ENCODE peak calls at places on chromosomes 16 and 17, in five cellular contexts. P, L, D, K and C are unnamed samples.

GRCh38 chr17:6350806-6351205 is 84.1 kb downstream of the AIPL1 start:
- DNase-seq in L (no peak), D (no peak), P (no peak), K (no peak), C (no peak)

GRCh38 chr16:2954228-2954627 is 9.8 kb upstream of the KREMEN2 start:
- DNase-seq in K (no peak), L (no peak), D (no peak), P (no peak), C (no peak)

GRCh38 chr17:40903129-40903847 is 18.2 kb upstream of the KRT20 start:
- DNase-seq in K (no peak), D (no peak), P (no peak), L (no peak), C (no peak)

GRCh38 chr17:11645426-11645825 is 47.2 kb downstream of the DNAH9 start:
- DNase-seq in D (no peak), K (no peak), L (no peak), P (no peak), C (no peak)

GRCh38 chr17:81541123-81541522 is 11.0 kb downstream of the FAAP100 start:
- DNase-seq in P (no peak), L (no peak), K (no peak), D (no peak), C (no peak)

GRCh38 chr16:69848635-69849545 is 86.8 kb downstream of the WWP2 start:
- DNase-seq in L (peak; percentile 90), D (peak; percentile 65), K (no peak), P (peak; percentile 88), C (peak; percentile 96)

GRCh38 chr17:29039764-29040598 is 3.0 kb upstream of the PIPOX start:
- DNase-seq in D (no peak), P (peak; percentile 30), L (no peak), K (no peak), C (no peak)

GRCh38 chr17:82566129-82566995 is 46.8 kb downstream of the FOXK2 start:
- DNase-seq in L (no peak), P (no peak), K (no peak), D (no peak), C (no peak)

GRCh38 chr16:1916654-1916990 is 1.6 kb downstream of the HS3ST6 start:
- DNase-seq in P (no peak), D (no peak), L (no peak), K (no peak), C (no peak)

GRCh38 chr17:37088459-37088858 is 139.7 kb downstream of the AATF start:
- DNase-seq in L (no peak), K (no peak), D (no peak), P (no peak), C (no peak)

GRCh38 chr17:82917656-82918345 is 78.0 kb upstream of the ZNF750 start:
- DNase-seq in L (no peak), P (peak; percentile 49), K (no peak), D (no peak), C (no peak)

GRCh38 chr16:11112723-11113348 is 143.2 kb downstream of the SOCS1 start:
- DNase-seq in L (no peak), K (no peak), D (no peak), P (no peak), C (no peak)

GRCh38 chr16:75789237-75789636 is 62.9 kb upstream of the CPHXL start:
- DNase-seq in P (peak; percentile 44), D (no peak), K (no peak), L (no peak), C (no peak)

GRCh38 chr16:47230296-47230695 is 86.6 kb upstream of the NETO2 start:
- DNase-seq in D (no peak), L (no peak), K (no peak), P (no peak), C (no peak)

GRCh38 chr16:48169896-48170295 is 14.1 kb upstream of the ABCC12 start:
- DNase-seq in K (no peak), L (no peak), P (no peak), D (no peak), C (no peak)

GRCh38 chr17:34199932-34200534 is 55.1 kb upstream of the CCL2 start:
- DNase-seq in D (no peak), K (no peak), P (peak; percentile 75), L (peak; percentile 89), C (peak; percentile 78)

GRCh38 chr16:27712251-27712711 is 162.3 kb downstream of the KATNIP start:
- DNase-seq in P (no peak), D (peak; percentile 34), K (no peak), L (no peak), C (no peak)

GRCh38 chr16:54446639-54447038 is 160.1 kb upstream of the IRX3 start:
- DNase-seq in L (peak; percentile 48), P (no peak), K (no peak), D (no peak), C (peak; percentile 77)

GRCh38 chr16:9192746-9193145 is 101.3 kb downstream of the HAPSTR1 start:
- DNase-seq in L (no peak), K (no peak), D (no peak), P (no peak), C (no peak)

GRCh38 chr16:55479560-55480197 is 681 bp downstream of the MMP2 start:
- DNase-seq in P (no peak), D (no peak), K (no peak), L (no peak), C (no peak)

GRCh38 chr16:13863075-13863765 is 56.7 kb upstream of the ERCC4 start:
- DNase-seq in L (no peak), P (no peak), D (no peak), K (no peak), C (no peak)

GRCh38 chr17:48444531-48445247 is 14.7 kb upstream of the SKAP1 start:
- DNase-seq in K (no peak), P (no peak), D (no peak), L (no peak), C (no peak)

GRCh38 chr16:3065069-3065741 is at the start of gene IL32:
- DNase-seq in P (peak; percentile 89), L (no peak), D (no peak), K (no peak), C (no peak)

GRCh38 chr16:1871974-1872635 is at the start of gene MEIOB:
- DNase-seq in D (peak; percentile 70), L (no peak), P (peak; percentile 48), K (no peak), C (no peak)